ENCODE peak calls at places on chromosome 19, in seven cellular contexts. N is midbrain; K is D341Med; A is cardiac muscle cell; C is AG04449; U is stimulated activated CD4-positive, alpha-beta T cell treated with anti-CD3 and anti-CD28 coated beads, Interleukin-15, amount 100 ng/mL, for 48 hours; Z is mucosa of gallbladder. D is an unnamed sample.

GRCh38 chr19:36999313-36999712 is 78.9 kb upstream of the ZNF420 start:
- DNase-seq in A (no peak), N (no peak), Z (no peak), K (no peak), U (no peak), C (no peak), D (no peak)

GRCh38 chr19:24046550-24046949 is 40.4 kb upstream of the ZNF254 start:
- DNase-seq in A (no peak), U (no peak), C (no peak), Z (no peak), K (no peak), N (no peak), D (no peak)

GRCh38 chr19:13441810-13442512 is 64.3 kb downstream of the CACNA1A start:
- DNase-seq in U (no peak), K (no peak), Z (peak), A (peak), N (no peak), C (no peak), D (peak)

GRCh38 chr19:18590273-18591272 is 2.0 kb downstream of the REX1BD start:
- DNase-seq in K (no peak), Z (peak), C (no peak), U (no peak), A (peak), N (peak), D (peak)

GRCh38 chr19:49690656-49691242 is at the start of gene CPT1C:
- DNase-seq in C (no peak), K (peak), A (peak), N (peak), Z (peak), U (peak), D (peak)

GRCh38 chr19:45070861-45071544 is 5.3 kb downstream of the ZNF296 start:
- DNase-seq in N (no peak), C (no peak), U (no peak), Z (no peak), K (no peak), A (no peak), D (no peak)

GRCh38 chr19:17296278-17296677 is 6.9 kb downstream of the ABHD8 start:
- DNase-seq in N (no peak), A (no peak), K (no peak), Z (no peak), U (no peak), C (no peak), D (peak)

GRCh38 chr19:46428278-46429141 is at the start of gene PNMA8C:
- DNase-seq in C (no peak), Z (peak), N (peak), U (no peak), K (no peak), A (peak), D (peak)

GRCh38 chr19:42657551-42657950 is 62.8 kb upstream of the CEACAM8 start:
- DNase-seq in N (no peak), Z (no peak), U (no peak), C (no peak), K (no peak), A (peak), D (peak)

GRCh38 chr19:52638601-52639000 is 446 bp upstream of the ZNF83 start:
- DNase-seq in K (peak), C (no peak), U (no peak), A (no peak), N (no peak), Z (peak), D (peak)

GRCh38 chr19:1672769-1673644 is 20.6 kb upstream of the TCF3 start:
- DNase-seq in Z (no peak), U (no peak), A (no peak), K (peak), N (no peak), C (no peak), D (no peak)

GRCh38 chr19:52778811-52779210 is 7.8 kb downstream of the ZNF600 start:
- DNase-seq in U (no peak), A (no peak), K (no peak), C (no peak), Z (no peak), N (no peak), D (no peak)

GRCh38 chr19:4140237-4140711 is 13.2 kb upstream of the CREB3L3 start:
- DNase-seq in K (peak), Z (no peak), C (no peak), N (peak), A (peak), U (no peak), D (peak)

GRCh38 chr19:3319643-3320353 is 46.6 kb upstream of the NFIC start:
- DNase-seq in K (no peak), Z (no peak), A (peak), U (no peak), N (no peak), C (no peak), D (no peak)

GRCh38 chr19:861756-862528 is 2.5 kb downstream of the CFD start:
- DNase-seq in U (peak), N (no peak), K (peak), C (no peak), Z (no peak), A (no peak), D (peak)

GRCh38 chr19:43623889-43624670 is 4.7 kb upstream of the ZNF428 start:
- DNase-seq in K (no peak), U (no peak), A (no peak), C (no peak), Z (no peak), N (no peak), D (no peak)

GRCh38 chr19:49809155-49809986 is 3.7 kb downstream of the FUZ start:
- DNase-seq in N (peak), C (no peak), U (no peak), A (no peak), K (no peak), Z (peak), D (no peak)